ENCODE peak calls at places on chromosomes 7 and 10, in six cellular contexts. One of them, this sample, is unnamed.

GRCh38 chr7:105131033-105131656 is 117.1 kb downstream of the KMT2E start:
- DNase-seq in lower leg skin: no peak
- DNase-seq in IMR-90: peak; percentile 60
- DNase-seq in spleen: no peak
- DNase-seq in body of pancreas: no peak
- DNase-seq in endothelial cell of umbilical vein: no peak
- DNase-seq in this sample: no peak

GRCh38 chr10:116101616-116102015 is 171.4 kb downstream of the GFRA1 start:
- DNase-seq in spleen: no peak
- DNase-seq in IMR-90: peak; percentile 54
- DNase-seq in body of pancreas: no peak
- DNase-seq in endothelial cell of umbilical vein: no peak
- DNase-seq in lower leg skin: no peak
- DNase-seq in this sample: no peak

GRCh38 chr7:113197274-113197673 is 78.9 kb upstream of the SMIM30 start:
- DNase-seq in IMR-90: peak; percentile 91
- DNase-seq in endothelial cell of umbilical vein: no peak
- DNase-seq in spleen: no peak
- DNase-seq in lower leg skin: no peak
- DNase-seq in body of pancreas: no peak
- DNase-seq in this sample: no peak

GRCh38 chr7:12004547-12004946 is 172.5 kb upstream of the THSD7A start:
- DNase-seq in body of pancreas: no peak
- DNase-seq in spleen: no peak
- DNase-seq in IMR-90: no peak
- DNase-seq in lower leg skin: no peak
- DNase-seq in endothelial cell of umbilical vein: no peak
- DNase-seq in this sample: no peak

GRCh38 chr10:93475871-93476270 is 6.3 kb downstream of the MYOF start:
- DNase-seq in IMR-90: peak; percentile 74
- DNase-seq in spleen: no peak
- DNase-seq in body of pancreas: no peak
- DNase-seq in lower leg skin: no peak
- DNase-seq in endothelial cell of umbilical vein: peak; percentile 82
- DNase-seq in this sample: no peak

GRCh38 chr7:4791738-4792536 is 16.5 kb downstream of the AP5Z1 start:
- DNase-seq in lower leg skin: peak; percentile 72
- DNase-seq in body of pancreas: peak; percentile 56
- DNase-seq in endothelial cell of umbilical vein: peak; percentile 51
- DNase-seq in spleen: peak; percentile 94
- DNase-seq in IMR-90: peak; percentile 15
- DNase-seq in this sample: peak; percentile 64

GRCh38 chr10:49756031-49756430 is 6.1 kb downstream of the OGDHL start:
- DNase-seq in IMR-90: no peak
- DNase-seq in body of pancreas: no peak
- DNase-seq in spleen: peak; percentile 33
- DNase-seq in lower leg skin: no peak
- DNase-seq in endothelial cell of umbilical vein: no peak
- DNase-seq in this sample: no peak

GRCh38 chr7:115689941-115690340 is 340.6 kb downstream of the TFEC start:
- DNase-seq in lower leg skin: no peak
- DNase-seq in endothelial cell of umbilical vein: no peak
- DNase-seq in spleen: no peak
- DNase-seq in body of pancreas: no peak
- DNase-seq in IMR-90: peak; percentile 48
- DNase-seq in this sample: no peak

GRCh38 chr10:101504438-101504837 is 83.6 kb downstream of the POLL start:
- DNase-seq in IMR-90: no peak
- DNase-seq in endothelial cell of umbilical vein: no peak
- DNase-seq in spleen: no peak
- DNase-seq in lower leg skin: no peak
- DNase-seq in body of pancreas: no peak
- DNase-seq in this sample: no peak

GRCh38 chr10:116120688-116121087 is 152.3 kb downstream of the GFRA1 start:
- DNase-seq in body of pancreas: no peak
- DNase-seq in endothelial cell of umbilical vein: no peak
- DNase-seq in IMR-90: no peak
- DNase-seq in lower leg skin: no peak
- DNase-seq in spleen: no peak
- DNase-seq in this sample: peak; percentile 35

GRCh38 chr7:28083998-28084985 is 96.3 kb downstream of the JAZF1 start:
- DNase-seq in spleen: no peak
- DNase-seq in IMR-90: no peak
- DNase-seq in lower leg skin: no peak
- DNase-seq in endothelial cell of umbilical vein: no peak
- DNase-seq in body of pancreas: no peak
- DNase-seq in this sample: no peak

GRCh38 chr10:88618496-88618895 is 31.9 kb downstream of the LIPJ start:
- DNase-seq in lower leg skin: no peak
- DNase-seq in spleen: no peak
- DNase-seq in body of pancreas: no peak
- DNase-seq in endothelial cell of umbilical vein: no peak
- DNase-seq in IMR-90: no peak
- DNase-seq in this sample: no peak

GRCh38 chr10:943334-944033 is 12.0 kb upstream of the LARP4B start:
- DNase-seq in body of pancreas: no peak
- DNase-seq in IMR-90: no peak
- DNase-seq in endothelial cell of umbilical vein: no peak
- DNase-seq in spleen: no peak
- DNase-seq in lower leg skin: no peak
- DNase-seq in this sample: no peak

GRCh38 chr7:144035385-144035784 is 13.4 kb upstream of the OR2A5 start:
- DNase-seq in lower leg skin: no peak
- DNase-seq in body of pancreas: no peak
- DNase-seq in IMR-90: no peak
- DNase-seq in endothelial cell of umbilical vein: no peak
- DNase-seq in spleen: no peak
- DNase-seq in this sample: no peak

GRCh38 chr10:47060993-47061500 is 149.8 kb downstream of the PTPN20 start:
- DNase-seq in spleen: no peak
- DNase-seq in body of pancreas: no peak
- DNase-seq in IMR-90: no peak
- DNase-seq in endothelial cell of umbilical vein: no peak
- DNase-seq in lower leg skin: no peak
- DNase-seq in this sample: no peak

GRCh38 chr7:28112467-28112866 is 68.1 kb downstream of the JAZF1 start:
- DNase-seq in body of pancreas: no peak
- DNase-seq in IMR-90: no peak
- DNase-seq in endothelial cell of umbilical vein: no peak
- DNase-seq in lower leg skin: no peak
- DNase-seq in spleen: no peak
- DNase-seq in this sample: no peak

GRCh38 chr7:27115161-27116018 is 12.9 kb upstream of the HOXA2 start:
- DNase-seq in lower leg skin: no peak
- DNase-seq in body of pancreas: no peak
- DNase-seq in spleen: no peak
- DNase-seq in IMR-90: peak; percentile 92
- DNase-seq in endothelial cell of umbilical vein: peak; percentile 81
- DNase-seq in this sample: no peak

GRCh38 chr10:11515596-11516418 is 95.6 kb downstream of the USP6NL start:
- DNase-seq in lower leg skin: peak; percentile 47
- DNase-seq in IMR-90: peak; percentile 70
- DNase-seq in body of pancreas: peak; percentile 55
- DNase-seq in spleen: no peak
- DNase-seq in endothelial cell of umbilical vein: peak; percentile 70
- DNase-seq in this sample: peak; percentile 81

GRCh38 chr10:43387678-43388032 is 16.2 kb downstream of the FXYD4 start:
- DNase-seq in spleen: peak; percentile 57
- DNase-seq in body of pancreas: no peak
- DNase-seq in lower leg skin: no peak
- DNase-seq in endothelial cell of umbilical vein: no peak
- DNase-seq in IMR-90: no peak
- DNase-seq in this sample: no peak

GRCh38 chr10:43384252-43385221 is 13.1 kb downstream of the FXYD4 start:
- DNase-seq in spleen: peak; percentile 64
- DNase-seq in IMR-90: no peak
- DNase-seq in endothelial cell of umbilical vein: no peak
- DNase-seq in lower leg skin: no peak
- DNase-seq in body of pancreas: no peak
- DNase-seq in this sample: no peak

GRCh38 chr10:43386549-43386948 is 15.1 kb downstream of the FXYD4 start:
- DNase-seq in body of pancreas: no peak
- DNase-seq in lower leg skin: no peak
- DNase-seq in spleen: peak; percentile 52
- DNase-seq in endothelial cell of umbilical vein: no peak
- DNase-seq in IMR-90: no peak
- DNase-seq in this sample: no peak

GRCh38 chr10:43385412-43386004 is 14.1 kb downstream of the FXYD4 start:
- DNase-seq in spleen: peak; percentile 4
- DNase-seq in body of pancreas: no peak
- DNase-seq in IMR-90: no peak
- DNase-seq in lower leg skin: no peak
- DNase-seq in endothelial cell of umbilical vein: no peak
- DNase-seq in this sample: no peak

GRCh38 chr10:43386981-43387677 is 15.7 kb downstream of the FXYD4 start:
- DNase-seq in body of pancreas: no peak
- DNase-seq in IMR-90: no peak
- DNase-seq in lower leg skin: no peak
- DNase-seq in spleen: peak; percentile 70
- DNase-seq in endothelial cell of umbilical vein: no peak
- DNase-seq in this sample: no peak
- TF ChIP-seq POLR2A in body of pancreas: no peak
- TF ChIP-seq POLR2A in IMR-90: no peak
- TF ChIP-seq POLR2A in lower leg skin: no peak
- TF ChIP-seq POLR2A in spleen: no peak
- TF ChIP-seq POLR2A in endothelial cell of umbilical vein: no peak
- TF ChIP-seq POLR2A in this sample: no peak

DNA sequence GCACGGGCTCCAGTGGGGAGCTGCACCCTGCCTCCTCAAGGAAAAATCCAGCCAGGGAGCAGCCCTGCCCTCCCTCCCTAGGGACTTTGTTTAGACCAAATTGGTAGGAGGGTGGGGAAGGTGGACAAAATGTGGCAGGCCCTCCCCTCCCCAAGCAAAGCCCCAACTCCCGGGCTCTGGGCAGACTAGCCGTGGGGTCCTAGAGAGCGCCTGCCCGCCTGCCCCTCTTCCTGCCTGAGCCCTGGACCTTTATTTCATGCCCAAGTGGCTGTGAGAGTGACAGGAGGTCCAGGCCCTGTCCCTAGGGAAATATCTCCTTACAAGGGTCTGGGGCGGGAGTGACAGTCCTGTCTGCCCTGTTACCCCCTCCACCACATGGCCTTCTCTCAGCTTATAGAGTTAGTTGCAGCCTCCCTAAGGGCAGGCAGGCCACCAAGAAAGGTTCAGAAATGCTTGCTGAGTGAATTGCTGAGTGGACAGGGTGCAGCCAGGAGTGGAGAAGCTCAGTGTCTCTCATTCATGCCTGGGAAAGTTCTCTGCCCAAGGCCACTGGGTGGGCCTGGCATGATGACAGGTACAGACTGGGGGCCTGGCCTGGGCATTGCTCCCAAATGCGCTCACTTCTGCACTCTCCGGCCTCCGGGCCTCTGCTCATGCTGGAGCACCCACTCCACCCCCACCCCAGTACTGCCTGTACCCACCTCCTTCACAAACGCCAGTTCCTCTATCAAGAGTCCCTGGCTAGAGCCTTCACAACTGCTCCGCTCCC is 25.2 kb downstream of the DNAJB12 start:
- DNase-seq in IMR-90: no peak
- DNase-seq in body of pancreas: peak; percentile 93
- DNase-seq in endothelial cell of umbilical vein: no peak
- DNase-seq in lower leg skin: no peak
- DNase-seq in spleen: peak; percentile 84
- DNase-seq in this sample: peak; percentile 45
- TF ChIP-seq POLR2A in IMR-90: peak; percentile 42
- TF ChIP-seq POLR2A in body of pancreas: no peak
- TF ChIP-seq POLR2A in endothelial cell of umbilical vein: no peak
- TF ChIP-seq POLR2A in lower leg skin: no peak
- TF ChIP-seq POLR2A in spleen: no peak
- TF ChIP-seq POLR2A in this sample: no peak

GRCh38 chr7:156222151-156222550 is 409.9 kb upstream of the SHH start:
- DNase-seq in lower leg skin: no peak
- DNase-seq in endothelial cell of umbilical vein: no peak
- DNase-seq in spleen: no peak
- DNase-seq in body of pancreas: no peak
- DNase-seq in IMR-90: no peak
- DNase-seq in this sample: no peak
- TF ChIP-seq POLR2A in lower leg skin: no peak
- TF ChIP-seq POLR2A in endothelial cell of umbilical vein: no peak
- TF ChIP-seq POLR2A in spleen: no peak
- TF ChIP-seq POLR2A in body of pancreas: no peak
- TF ChIP-seq POLR2A in IMR-90: no peak
- TF ChIP-seq POLR2A in this sample: no peak

GRCh38 chr7:149229526-149229925 is 9.9 kb upstream of the ZNF212 start:
- DNase-seq in spleen: peak; percentile 32
- DNase-seq in IMR-90: no peak
- DNase-seq in lower leg skin: no peak
- DNase-seq in body of pancreas: no peak
- DNase-seq in endothelial cell of umbilical vein: no peak
- DNase-seq in this sample: no peak

GRCh38 chr7:149228831-149229471 is 10.5 kb upstream of the ZNF212 start:
- DNase-seq in lower leg skin: no peak
- DNase-seq in body of pancreas: no peak
- DNase-seq in spleen: no peak
- DNase-seq in IMR-90: no peak
- DNase-seq in endothelial cell of umbilical vein: no peak
- DNase-seq in this sample: no peak

GRCh38 chr7:149225656-149226055 is 13.8 kb upstream of the ZNF212 start:
- DNase-seq in spleen: peak; percentile 67
- DNase-seq in endothelial cell of umbilical vein: no peak
- DNase-seq in body of pancreas: no peak
- DNase-seq in lower leg skin: no peak
- DNase-seq in IMR-90: no peak
- DNase-seq in this sample: no peak

GRCh38 chr7:149225106-149225505 is 14.3 kb upstream of the ZNF212 start:
- DNase-seq in IMR-90: no peak
- DNase-seq in lower leg skin: no peak
- DNase-seq in body of pancreas: no peak
- DNase-seq in endothelial cell of umbilical vein: no peak
- DNase-seq in spleen: peak; percentile 65
- DNase-seq in this sample: no peak

DNA sequence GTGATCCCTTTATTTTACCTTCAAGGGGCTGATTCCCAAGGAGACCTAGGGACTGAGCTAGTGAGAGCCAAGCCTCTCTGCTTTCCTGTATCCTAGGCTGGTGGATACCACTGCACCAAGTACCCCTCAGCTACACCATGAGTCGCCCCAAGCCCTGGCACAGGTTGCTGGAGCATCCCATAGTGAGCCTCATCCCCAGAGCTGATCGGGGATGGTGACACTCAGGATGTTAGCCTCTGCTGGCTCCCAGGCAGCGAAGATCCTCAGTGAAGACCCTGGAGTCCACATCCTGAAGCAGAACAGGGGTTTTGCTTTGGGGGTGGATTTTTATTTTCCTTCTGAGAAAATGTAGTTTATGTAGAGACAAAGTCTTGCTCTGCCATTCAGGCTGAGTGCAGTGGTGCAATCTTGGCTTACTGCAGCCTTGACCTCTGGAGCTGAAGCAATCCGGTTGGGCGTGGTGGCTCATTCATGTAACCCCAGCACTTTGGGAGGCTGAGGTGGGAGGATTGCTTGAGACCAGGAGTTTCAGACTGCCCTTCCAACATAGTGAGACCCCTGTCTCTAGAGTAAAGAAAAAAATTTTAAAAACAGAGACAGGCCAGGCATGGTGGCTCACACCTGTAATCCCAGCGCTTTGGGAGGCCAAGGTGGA is 12.5 kb upstream of the ZNF212 start:
- DNase-seq in IMR-90: no peak
- DNase-seq in lower leg skin: no peak
- DNase-seq in body of pancreas: no peak
- DNase-seq in spleen: peak; percentile 37
- DNase-seq in endothelial cell of umbilical vein: no peak
- DNase-seq in this sample: peak; percentile 46
- TF ChIP-seq POLR2A in IMR-90: no peak
- TF ChIP-seq POLR2A in lower leg skin: no peak
- TF ChIP-seq POLR2A in body of pancreas: no peak
- TF ChIP-seq POLR2A in spleen: no peak
- TF ChIP-seq POLR2A in endothelial cell of umbilical vein: no peak
- TF ChIP-seq POLR2A in this sample: no peak

This sample was measured in adrenal gland.